ENCODE peak calls at places on chromosomes 7 and 10, in four cellular contexts. D is AG04450, C is cardiac muscle cell, U is tibial nerve. A is an unnamed sample.

GRCh38 chr10:47214520-47214919 is 85.5 kb upstream of the GDF10 start:
- DNase-seq in U (no peak), D (no peak), C (no peak), A (no peak)

GRCh38 chr7:33111614-33112013 is 2.4 kb upstream of the RP9 start:
- DNase-seq in D (no peak), U (no peak), C (no peak), A (no peak)

GRCh38 chr7:9557853-9558252 is 1124.4 kb downstream of the NXPH1 start:
- DNase-seq in C (no peak), U (no peak), D (no peak), A (no peak)

GRCh38 chr7:33698692-33699128 is 206.6 kb upstream of the BMPER start:
- DNase-seq in U (no peak), C (no peak), D (no peak), A (no peak)

GRCh38 chr7:105580022-105580740 is 1.1 kb downstream of the EFCAB10 start:
- DNase-seq in D (no peak), C (no peak), U (no peak), A (no peak)

GRCh38 chr10:85600744-85601081 is 765.9 kb downstream of the GRID1 start:
- DNase-seq in C (no peak), D (no peak), U (no peak), A (no peak)

GRCh38 chr10:802506-802905 is 113.0 kb upstream of the DIP2C start:
- DNase-seq in D (no peak), U (no peak), C (no peak), A (no peak)

GRCh38 chr10:4770766-4771553 is 55.0 kb upstream of the AKR1E2 start:
- DNase-seq in D (peak; percentile 77), U (no peak), C (peak; percentile 13), A (peak; percentile 95)

GRCh38 chr7:98286093-98286525 is 4.6 kb downstream of the BRI3 start:
- DNase-seq in U (peak; percentile 64), C (no peak), D (no peak), A (no peak)

GRCh38 chr7:30348083-30348560 is 63.7 kb downstream of the ZNRF2 start:
- DNase-seq in C (no peak), D (peak; percentile 48), U (no peak), A (peak; percentile 70)

GRCh38 chr7:66099232-66099550 is 15.5 kb upstream of the CRCP start:
- DNase-seq in C (no peak), D (no peak), U (no peak), A (no peak)

GRCh38 chr7:98870071-98870651 is 347 bp upstream of the TMEM130 start:
- DNase-seq in D (no peak), U (no peak), C (peak; percentile 39), A (no peak)

GRCh38 chr7:107045980-107046379 is 1.5 kb downstream of the PRKAR2B start:
- DNase-seq in D (peak; percentile 11), C (no peak), U (no peak), A (no peak)

GRCh38 chr7:111014074-111014473 is 76.9 kb upstream of the LRRN3 start:
- DNase-seq in C (no peak), U (no peak), D (no peak), A (no peak)

GRCh38 chr10:105187243-105187642 is 546.2 kb downstream of the SORCS3 start:
- DNase-seq in U (no peak), D (no peak), C (no peak), A (peak; percentile 88)

GRCh38 chr10:76543655-76544054 is 1094.0 kb downstream of the KCNMA1 start:
- DNase-seq in D (no peak), U (no peak), C (no peak), A (peak; percentile 14)

GRCh38 chr7:30877010-30877740 is 34.5 kb upstream of the AQP1 start:
- DNase-seq in D (no peak), U (no peak), C (no peak), A (no peak)

GRCh38 chr10:124523301-124523871 is 61.8 kb downstream of the LHPP start:
- DNase-seq in U (no peak), C (no peak), D (no peak), A (no peak)

GRCh38 chr7:92781117-92781720 is 55.2 kb downstream of the CDK6 start:
- DNase-seq in D (no peak), U (no peak), C (no peak), A (no peak)

GRCh38 chr10:133391249-133391635 is 2.7 kb upstream of the MTG1 start:
- DNase-seq in D (no peak), C (no peak), U (no peak), A (no peak)

GRCh38 chr7:80942261-80943041 is 23.6 kb upstream of the SEMA3C start:
- DNase-seq in C (peak; percentile 53), U (no peak), D (peak; percentile 75), A (peak; percentile 100)

GRCh38 chr7:2821842-2822507 is 22.1 kb downstream of the GNA12 start:
- DNase-seq in C (no peak), U (no peak), D (peak; percentile 65), A (no peak)

GRCh38 chr10:37754538-37755323 is 102.7 kb downstream of the ZNF248 start:
- DNase-seq in D (no peak), U (no peak), C (no peak), A (no peak)

GRCh38 chr7:33903770-33904679 is 1.3 kb upstream of the BMPER start:
- DNase-seq in U (peak; percentile 33), D (no peak), C (peak; percentile 74), A (no peak)

GRCh38 chr7:34281260-34281659 is 375.9 kb downstream of the BMPER start:
- DNase-seq in U (no peak), C (no peak), D (no peak), A (no peak)

GRCh38 chr7:73865738-73866445 is 4.9 kb downstream of the TMEM270 start:
- DNase-seq in U (no peak), D (no peak), C (peak; percentile 72), A (no peak)

GRCh38 chr10:97234403-97234802 is 48.6 kb upstream of the SLIT1 start:
- DNase-seq in C (peak; percentile 61), D (peak; percentile 21), U (no peak), A (no peak)

GRCh38 chr10:28580825-28581224 is 47.9 kb downstream of the WAC start:
- DNase-seq in D (no peak), U (no peak), C (no peak), A (no peak)

GRCh38 chr10:17669185-17669872 is 25.4 kb downstream of the STAM start:
- DNase-seq in U (no peak), C (no peak), D (no peak), A (no peak)

GRCh38 chr7:105643384-105643783 is 62.1 kb upstream of the EFCAB10 start:
- DNase-seq in U (no peak), D (no peak), C (peak; percentile 73), A (no peak)

GRCh38 chr7:122652851-122653250 is 46.1 kb downstream of the RNF133 start:
- DNase-seq in D (no peak), U (no peak), C (no peak), A (no peak)

GRCh38 chr7:130154501-130155317 is 50.5 kb downstream of the TMEM209 start:
- DNase-seq in D (no peak), U (no peak), C (no peak), A (no peak)

GRCh38 chr7:157394246-157395191 is 57.7 kb downstream of the DNAJB6 start:
- DNase-seq in C (no peak), U (no peak), D (peak; percentile 7), A (no peak)

GRCh38 chr10:110218627-110219026 is 11.2 kb downstream of the MXI1 start:
- DNase-seq in U (no peak), D (no peak), C (no peak), A (no peak)

GRCh38 chr7:64872809-64873500 is 30.1 kb upstream of the ZNF273 start:
- DNase-seq in D (no peak), U (no peak), C (no peak), A (no peak)

GRCh38 chr10:119616879-119617580 is 20.3 kb upstream of the TIAL1 start:
- DNase-seq in U (peak; percentile 50), D (no peak), C (peak; percentile 19), A (no peak)

GRCh38 chr7:153524070-153524601 is 528.1 kb upstream of the DPP6 start:
- DNase-seq in C (peak; percentile 2), D (no peak), U (no peak), A (no peak)

GRCh38 chr10:131948501-131948900 is 33.2 kb downstream of the BNIP3 start:
- DNase-seq in C (no peak), D (no peak), U (no peak), A (no peak)

GRCh38 chr10:18759575-18759974 is 100.3 kb downstream of the ARL5B start:
- DNase-seq in C (no peak), U (no peak), D (no peak), A (no peak)
- H3K4me3 ChIP-seq in C (no peak overlapping the region), U (no peak overlapping the region), D (no peak overlapping the region), A (no peak overlapping the region)

DNA sequence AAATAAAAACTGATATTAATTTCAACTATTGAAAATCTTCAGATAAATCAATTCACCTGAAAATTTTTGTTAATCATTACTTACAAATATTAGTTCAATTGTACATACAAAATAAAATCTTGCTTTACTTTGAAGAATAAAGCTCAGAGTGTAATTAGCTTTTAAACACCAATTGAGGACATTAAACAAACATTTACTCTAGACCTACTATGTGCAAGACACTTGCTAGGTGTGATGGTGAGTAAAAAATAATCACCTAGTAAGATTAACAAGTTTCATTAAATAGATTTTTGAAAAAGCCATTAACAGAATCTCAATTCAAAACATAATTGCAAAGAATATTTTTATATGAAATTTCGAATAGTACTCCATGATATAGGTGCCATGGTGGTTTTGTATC is 3.9 kb upstream of the MLLT10 start:
- DNase-seq in C (no peak), U (no peak), D (no peak), A (no peak)
- H3K27me3 ChIP-seq in C (no peaks in the 10 kb centered on the region), U (no peaks in the 10 kb centered on the region), D (no peaks in the 10 kb centered on the region), A (no peaks in the 10 kb centered on the region)

DNA sequence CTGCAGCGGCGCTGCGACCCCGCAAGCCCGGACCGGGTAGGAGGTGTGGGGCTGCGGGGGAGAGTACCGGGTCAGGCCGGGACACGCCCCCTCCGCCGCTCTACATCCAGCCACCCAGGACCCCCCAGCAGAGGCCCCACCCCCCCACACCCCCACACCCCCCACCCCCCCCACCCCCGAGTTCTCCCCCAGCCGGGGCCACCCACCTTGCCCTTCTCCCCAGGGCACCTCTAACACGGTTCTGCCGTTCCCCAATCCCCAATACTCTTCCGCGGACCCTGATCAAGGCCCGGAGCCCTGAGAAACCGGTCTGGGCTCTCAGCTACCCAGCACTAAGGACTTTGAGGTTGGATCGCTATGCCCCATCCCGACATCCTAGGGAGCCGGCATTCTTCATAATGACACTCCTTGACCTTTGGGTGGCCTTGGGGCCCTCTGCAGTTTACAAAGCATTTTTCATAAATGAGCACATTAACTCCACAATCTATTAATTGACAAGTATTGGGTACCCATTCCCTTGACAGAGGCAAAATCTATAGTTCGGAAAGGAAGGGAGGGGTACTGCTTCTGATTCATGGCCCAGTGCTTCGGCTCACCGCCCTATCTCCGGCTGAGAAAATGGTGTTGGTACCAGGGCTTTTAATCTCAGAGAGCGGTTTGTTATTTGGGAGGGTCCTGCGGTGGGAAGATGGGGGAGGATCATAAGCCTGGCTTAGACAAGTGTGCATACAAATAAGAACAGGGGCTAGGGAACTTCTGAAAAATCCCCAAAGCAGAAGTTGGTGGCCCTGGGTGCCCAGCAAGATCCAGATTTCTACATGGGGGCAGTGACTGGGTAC is 3.4 kb downstream of the IMPDH1 start:
- DNase-seq in C (no peak), U (no peak), D (no peak), A (no peak)
- H3K4me3 ChIP-seq in C (peak overlapping the region; percentile 65), U (no peak overlapping the region), D (peak overlapping the region; percentile 41), A (peak overlapping the region; percentile 69)

DNA sequence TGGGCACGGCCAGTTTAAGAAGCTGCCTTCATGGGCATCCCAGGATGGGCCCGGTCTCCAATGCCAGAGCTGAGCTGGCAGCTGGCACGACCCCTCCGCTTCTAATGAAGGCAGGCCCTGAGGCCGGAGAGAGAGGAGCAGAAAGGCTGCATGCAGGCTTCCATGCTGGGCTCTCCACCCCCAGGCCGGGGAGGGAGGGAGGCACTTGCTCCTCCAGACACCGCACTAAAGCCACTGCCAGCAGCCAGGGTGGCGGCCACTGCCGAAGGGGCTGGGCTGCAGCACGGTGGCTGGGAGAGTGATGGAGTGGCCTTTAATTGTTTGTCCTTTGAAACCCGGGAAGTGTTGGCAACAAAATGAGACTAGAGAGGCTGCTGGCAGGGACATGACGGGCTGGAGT is 236.5 kb downstream of the SKAP2 start:
- DNase-seq in U (no peak), C (no peak), D (no peak), A (no peak)
- H3K27me3 ChIP-seq in U (no peaks in the 10 kb centered on the region), C (no peaks in the 10 kb centered on the region), D (peaks cover 14% of the 10 kb centered on the region), A (peaks cover 2% of the 10 kb centered on the region)